ENCODE peak calls at places on chromosomes 13 and 19, in six cellular contexts. One of them, this sample, is unnamed. For H3K36me3, the result is how much of the 10 kb centered on the place peaks cover.

GRCh38 chr19:49801966-49802661 is 11.0 kb downstream of the FUZ start:
- DNase-seq in CD4-positive, CD25-positive, alpha-beta regulatory T cell: no peak
- DNase-seq in mesendoderm: peak
- DNase-seq in heart left ventricle: peak
- DNase-seq in left lung: no peak
- DNase-seq in SJSA1: no peak
- DNase-seq in this sample: peak

GRCh38 chr19:54207908-54208783 is 7.5 kb downstream of the RPS9 start:
- DNase-seq in CD4-positive, CD25-positive, alpha-beta regulatory T cell: no peak
- DNase-seq in mesendoderm: peak
- DNase-seq in heart left ventricle: peak
- DNase-seq in left lung: peak
- DNase-seq in SJSA1: peak
- DNase-seq in this sample: no peak

GRCh38 chr19:46347572-46347883 is 641 bp downstream of the PPP5C start:
- DNase-seq in CD4-positive, CD25-positive, alpha-beta regulatory T cell: no peak
- DNase-seq in mesendoderm: no peak
- DNase-seq in heart left ventricle: no peak
- DNase-seq in left lung: no peak
- DNase-seq in SJSA1: no peak
- DNase-seq in this sample: no peak

GRCh38 chr13:24502567-24503375 is 9.8 kb downstream of the PARP4 start:
- DNase-seq in CD4-positive, CD25-positive, alpha-beta regulatory T cell: no peak
- DNase-seq in mesendoderm: peak
- DNase-seq in heart left ventricle: no peak
- DNase-seq in left lung: no peak
- DNase-seq in SJSA1: peak
- DNase-seq in this sample: no peak

GRCh38 chr13:40583738-40584137 is 82.7 kb downstream of the FOXO1 start:
- DNase-seq in CD4-positive, CD25-positive, alpha-beta regulatory T cell: no peak
- DNase-seq in mesendoderm: no peak
- DNase-seq in heart left ventricle: no peak
- DNase-seq in left lung: no peak
- DNase-seq in SJSA1: no peak
- DNase-seq in this sample: no peak

GRCh38 chr13:26923824-26924605 is 163.4 kb upstream of the GPR12 start:
- DNase-seq in CD4-positive, CD25-positive, alpha-beta regulatory T cell: no peak
- DNase-seq in mesendoderm: no peak
- DNase-seq in heart left ventricle: peak
- DNase-seq in left lung: no peak
- DNase-seq in SJSA1: no peak
- DNase-seq in this sample: no peak

GRCh38 chr13:95256086-95256485 is 45.2 kb downstream of the ABCC4 start:
- DNase-seq in CD4-positive, CD25-positive, alpha-beta regulatory T cell: no peak
- DNase-seq in mesendoderm: peak
- DNase-seq in heart left ventricle: no peak
- DNase-seq in left lung: no peak
- DNase-seq in SJSA1: peak
- DNase-seq in this sample: no peak

GRCh38 chr13:59490651-59491050 is 673.1 kb downstream of the DIAPH3 start:
- DNase-seq in CD4-positive, CD25-positive, alpha-beta regulatory T cell: no peak
- DNase-seq in mesendoderm: no peak
- DNase-seq in heart left ventricle: no peak
- DNase-seq in left lung: no peak
- DNase-seq in SJSA1: no peak
- DNase-seq in this sample: no peak

GRCh38 chr13:19713186-19713965 is 69.4 kb downstream of the PSPC1 start:
- DNase-seq in CD4-positive, CD25-positive, alpha-beta regulatory T cell: no peak
- DNase-seq in mesendoderm: peak
- DNase-seq in heart left ventricle: no peak
- DNase-seq in left lung: no peak
- DNase-seq in SJSA1: peak
- DNase-seq in this sample: no peak

GRCh38 chr19:34220472-34221063 is 33.8 kb upstream of the GARRE1 start:
- DNase-seq in CD4-positive, CD25-positive, alpha-beta regulatory T cell: peak
- DNase-seq in mesendoderm: peak
- DNase-seq in heart left ventricle: peak
- DNase-seq in left lung: no peak
- DNase-seq in SJSA1: peak
- DNase-seq in this sample: no peak

GRCh38 chr19:45304141-45304926 is 18.3 kb downstream of the CKM start:
- DNase-seq in CD4-positive, CD25-positive, alpha-beta regulatory T cell: no peak
- DNase-seq in mesendoderm: no peak
- DNase-seq in heart left ventricle: no peak
- DNase-seq in left lung: no peak
- DNase-seq in SJSA1: no peak
- DNase-seq in this sample: no peak

GRCh38 chr19:29666634-29667389 is 1.6 kb downstream of the PLEKHF1 start:
- DNase-seq in CD4-positive, CD25-positive, alpha-beta regulatory T cell: no peak
- DNase-seq in mesendoderm: peak
- DNase-seq in heart left ventricle: peak
- DNase-seq in left lung: peak
- DNase-seq in SJSA1: peak
- DNase-seq in this sample: no peak

GRCh38 chr19:43148233-43148632 is 38.1 kb downstream of the PSG5 start:
- DNase-seq in CD4-positive, CD25-positive, alpha-beta regulatory T cell: no peak
- DNase-seq in mesendoderm: no peak
- DNase-seq in heart left ventricle: no peak
- DNase-seq in left lung: no peak
- DNase-seq in SJSA1: peak
- DNase-seq in this sample: no peak

GRCh38 chr13:113648218-113648615 is 9.8 kb downstream of the ATP4B start:
- DNase-seq in CD4-positive, CD25-positive, alpha-beta regulatory T cell: no peak
- DNase-seq in mesendoderm: no peak
- DNase-seq in heart left ventricle: peak
- DNase-seq in left lung: no peak
- DNase-seq in SJSA1: no peak
- DNase-seq in this sample: no peak

GRCh38 chr13:53064721-53065120 is 36.1 kb downstream of the OLFM4 start:
- DNase-seq in CD4-positive, CD25-positive, alpha-beta regulatory T cell: no peak
- DNase-seq in mesendoderm: no peak
- DNase-seq in heart left ventricle: peak
- DNase-seq in left lung: no peak
- DNase-seq in SJSA1: no peak
- DNase-seq in this sample: no peak

GRCh38 chr19:1850809-1851544 is 2.7 kb upstream of the REXO1 start:
- DNase-seq in CD4-positive, CD25-positive, alpha-beta regulatory T cell: no peak
- DNase-seq in mesendoderm: peak
- DNase-seq in heart left ventricle: no peak
- DNase-seq in left lung: no peak
- DNase-seq in SJSA1: no peak
- DNase-seq in this sample: no peak

GRCh38 chr13:32528358-32528757 is 10.2 kb downstream of the N4BP2L2 start:
- DNase-seq in CD4-positive, CD25-positive, alpha-beta regulatory T cell: no peak
- DNase-seq in mesendoderm: no peak
- DNase-seq in heart left ventricle: no peak
- DNase-seq in left lung: no peak
- DNase-seq in SJSA1: no peak
- DNase-seq in this sample: no peak

GRCh38 chr13:43204591-43204990 is 181.2 kb downstream of the DNAJC15 start:
- DNase-seq in CD4-positive, CD25-positive, alpha-beta regulatory T cell: no peak
- DNase-seq in mesendoderm: no peak
- DNase-seq in heart left ventricle: no peak
- DNase-seq in left lung: no peak
- DNase-seq in SJSA1: no peak
- DNase-seq in this sample: no peak

GRCh38 chr19:708154-709141 is at the start of gene PALM:
- DNase-seq in CD4-positive, CD25-positive, alpha-beta regulatory T cell: no peak
- DNase-seq in mesendoderm: peak
- DNase-seq in heart left ventricle: peak
- DNase-seq in left lung: no peak
- DNase-seq in SJSA1: no peak
- DNase-seq in this sample: no peak

GRCh38 chr19:17037966-17038500 is 11.4 kb upstream of the CPAMD8 start:
- DNase-seq in CD4-positive, CD25-positive, alpha-beta regulatory T cell: no peak
- DNase-seq in mesendoderm: no peak
- DNase-seq in heart left ventricle: no peak
- DNase-seq in left lung: peak
- DNase-seq in SJSA1: no peak
- DNase-seq in this sample: no peak

GRCh38 chr13:26037302-26037701 is 14.5 kb downstream of the SHISA2 start:
- DNase-seq in CD4-positive, CD25-positive, alpha-beta regulatory T cell: no peak
- DNase-seq in mesendoderm: peak
- DNase-seq in heart left ventricle: no peak
- DNase-seq in left lung: no peak
- DNase-seq in SJSA1: no peak
- DNase-seq in this sample: no peak

GRCh38 chr13:20405691-20406090 is 120.0 kb downstream of the CRYL1 start:
- DNase-seq in CD4-positive, CD25-positive, alpha-beta regulatory T cell: no peak
- DNase-seq in mesendoderm: peak
- DNase-seq in heart left ventricle: no peak
- DNase-seq in left lung: no peak
- DNase-seq in SJSA1: no peak
- DNase-seq in this sample: no peak

GRCh38 chr19:15323496-15324235 is 8.7 kb downstream of the BRD4 start:
- DNase-seq in CD4-positive, CD25-positive, alpha-beta regulatory T cell: no peak
- DNase-seq in mesendoderm: peak
- DNase-seq in heart left ventricle: no peak
- DNase-seq in left lung: no peak
- DNase-seq in SJSA1: no peak
- DNase-seq in this sample: no peak

GRCh38 chr19:38869160-38869835 is 8.8 kb downstream of the RINL start:
- DNase-seq in CD4-positive, CD25-positive, alpha-beta regulatory T cell: no peak
- DNase-seq in mesendoderm: peak
- DNase-seq in heart left ventricle: no peak
- DNase-seq in left lung: peak
- DNase-seq in SJSA1: no peak
- DNase-seq in this sample: no peak

GRCh38 chr19:12789904-12790619 is 1.2 kb upstream of the JUNB start:
- DNase-seq in CD4-positive, CD25-positive, alpha-beta regulatory T cell: peak
- DNase-seq in mesendoderm: peak
- DNase-seq in heart left ventricle: peak
- DNase-seq in left lung: peak
- DNase-seq in SJSA1: peak
- DNase-seq in this sample: no peak

GRCh38 chr13:33968520-33969507 is 150.9 kb downstream of the RFC3 start:
- DNase-seq in CD4-positive, CD25-positive, alpha-beta regulatory T cell: no peak
- DNase-seq in mesendoderm: no peak
- DNase-seq in heart left ventricle: no peak
- DNase-seq in left lung: no peak
- DNase-seq in SJSA1: no peak
- DNase-seq in this sample: no peak

GRCh38 chr13:75785130-75785529 is 149.0 kb downstream of the LMO7 start:
- DNase-seq in CD4-positive, CD25-positive, alpha-beta regulatory T cell: no peak
- DNase-seq in mesendoderm: no peak
- DNase-seq in heart left ventricle: no peak
- DNase-seq in left lung: no peak
- DNase-seq in SJSA1: no peak
- DNase-seq in this sample: no peak

GRCh38 chr19:408441-409005 is 424 bp downstream of the C2CD4C start:
- DNase-seq in CD4-positive, CD25-positive, alpha-beta regulatory T cell: no peak
- DNase-seq in mesendoderm: no peak
- DNase-seq in heart left ventricle: no peak
- DNase-seq in left lung: peak
- DNase-seq in SJSA1: no peak
- DNase-seq in this sample: no peak

GRCh38 chr19:44596428-44597130 is 16.8 kb upstream of the IGSF23 start:
- DNase-seq in CD4-positive, CD25-positive, alpha-beta regulatory T cell: no peak
- DNase-seq in mesendoderm: no peak
- DNase-seq in heart left ventricle: no peak
- DNase-seq in left lung: no peak
- DNase-seq in SJSA1: no peak
- DNase-seq in this sample: no peak

GRCh38 chr19:295687-296370 is 4.6 kb upstream of the PLPP2 start:
- DNase-seq in CD4-positive, CD25-positive, alpha-beta regulatory T cell: no peak
- DNase-seq in mesendoderm: peak
- DNase-seq in heart left ventricle: no peak
- DNase-seq in left lung: peak
- DNase-seq in SJSA1: no peak
- DNase-seq in this sample: no peak

GRCh38 chr19:38544569-38545315 is 73.0 kb downstream of the MAP4K1 start:
- DNase-seq in CD4-positive, CD25-positive, alpha-beta regulatory T cell: peak
- DNase-seq in mesendoderm: peak
- DNase-seq in heart left ventricle: no peak
- DNase-seq in left lung: peak
- DNase-seq in SJSA1: no peak
- DNase-seq in this sample: peak

GRCh38 chr19:11478167-11479089 is 2.4 kb downstream of the ELAVL3 start:
- DNase-seq in CD4-positive, CD25-positive, alpha-beta regulatory T cell: no peak
- DNase-seq in mesendoderm: no peak
- DNase-seq in heart left ventricle: no peak
- DNase-seq in left lung: no peak
- DNase-seq in SJSA1: no peak
- DNase-seq in this sample: no peak

GRCh38 chr13:50014404-50014803 is 840 bp upstream of the KCNRG start:
- DNase-seq in CD4-positive, CD25-positive, alpha-beta regulatory T cell: no peak
- DNase-seq in mesendoderm: peak
- DNase-seq in heart left ventricle: no peak
- DNase-seq in left lung: no peak
- DNase-seq in SJSA1: no peak
- DNase-seq in this sample: no peak
- H3K36me3 ChIP-seq in CD4-positive, CD25-positive, alpha-beta regulatory T cell: under half
- H3K36me3 ChIP-seq in mesendoderm: under half
- H3K36me3 ChIP-seq in heart left ventricle: under half
- H3K36me3 ChIP-seq in left lung: half or more
- H3K36me3 ChIP-seq in SJSA1: half or more
- H3K36me3 ChIP-seq in this sample: half or more

GRCh38 chr13:70585109-70585508 is 476.9 kb upstream of the KLHL1 start:
- DNase-seq in CD4-positive, CD25-positive, alpha-beta regulatory T cell: no peak
- DNase-seq in mesendoderm: no peak
- DNase-seq in heart left ventricle: no peak
- DNase-seq in left lung: no peak
- DNase-seq in SJSA1: no peak
- DNase-seq in this sample: no peak
- H3K36me3 ChIP-seq in CD4-positive, CD25-positive, alpha-beta regulatory T cell: under half
- H3K36me3 ChIP-seq in mesendoderm: under half
- H3K36me3 ChIP-seq in heart left ventricle: under half
- H3K36me3 ChIP-seq in left lung: under half
- H3K36me3 ChIP-seq in SJSA1: under half
- H3K36me3 ChIP-seq in this sample: under half

GRCh38 chr13:111482126-111482525 is 161.7 kb downstream of the TEX29 start:
- DNase-seq in CD4-positive, CD25-positive, alpha-beta regulatory T cell: no peak
- DNase-seq in mesendoderm: no peak
- DNase-seq in heart left ventricle: no peak
- DNase-seq in left lung: peak
- DNase-seq in SJSA1: no peak
- DNase-seq in this sample: no peak
- H3K36me3 ChIP-seq in CD4-positive, CD25-positive, alpha-beta regulatory T cell: under half
- H3K36me3 ChIP-seq in mesendoderm: under half
- H3K36me3 ChIP-seq in heart left ventricle: under half
- H3K36me3 ChIP-seq in left lung: under half
- H3K36me3 ChIP-seq in SJSA1: under half
- H3K36me3 ChIP-seq in this sample: under half

GRCh38 chr13:36959438-36960116 is 39.5 kb upstream of the SMAD9 start:
- DNase-seq in CD4-positive, CD25-positive, alpha-beta regulatory T cell: no peak
- DNase-seq in mesendoderm: no peak
- DNase-seq in heart left ventricle: no peak
- DNase-seq in left lung: no peak
- DNase-seq in SJSA1: no peak
- DNase-seq in this sample: no peak
- H3K36me3 ChIP-seq in CD4-positive, CD25-positive, alpha-beta regulatory T cell: under half
- H3K36me3 ChIP-seq in mesendoderm: under half
- H3K36me3 ChIP-seq in heart left ventricle: under half
- H3K36me3 ChIP-seq in left lung: under half
- H3K36me3 ChIP-seq in SJSA1: under half
- H3K36me3 ChIP-seq in this sample: half or more

This sample was measured in SK-N-MC.